ENCODE peak calls at places on chromosome 6, in six cellular contexts. W is stomach, Q is GM12878, T is transverse colon, C is SK-N-SH, Z is A549. F is an unnamed sample.

GRCh38 chr6:119207327-119207726 is 128.9 kb upstream of the FAM184A start:
- DNase-seq in W (no peak), Q (no peak), T (no peak), C (no peak), Z (no peak), F (no peak)

GRCh38 chr6:142300758-142301251 is 1.0 kb upstream of the ADGRG6 start:
- DNase-seq in W (peak), Q (no peak), T (peak), C (no peak), Z (peak), F (no peak)

GRCh38 chr6:132300323-132300949 is 100.8 kb downstream of the MOXD1 start:
- DNase-seq in W (peak), Q (no peak), T (peak), C (peak), Z (peak), F (no peak)

GRCh38 chr6:9028086-9028485 is 592.7 kb upstream of the SLC35B3 start:
- DNase-seq in W (no peak), Q (no peak), T (no peak), C (no peak), Z (no peak), F (no peak)

GRCh38 chr6:121522265-121522664 is 86.8 kb downstream of the GJA1 start:
- DNase-seq in W (no peak), Q (no peak), T (no peak), C (no peak), Z (peak), F (no peak)

GRCh38 chr6:26411751-26412150 is 9.7 kb downstream of the BTN3A1 start:
- DNase-seq in W (no peak), Q (no peak), T (no peak), C (no peak), Z (no peak), F (no peak)

GRCh38 chr6:135871296-135871695 is 19.8 kb downstream of the PDE7B start:
- DNase-seq in W (no peak), Q (no peak), T (no peak), C (no peak), Z (no peak), F (no peak)

GRCh38 chr6:136793348-136793747 is 1.1 kb upstream of the MAP3K5 start:
- DNase-seq in W (no peak), Q (no peak), T (no peak), C (no peak), Z (no peak), F (no peak)

GRCh38 chr6:35413911-35414310 is 38.2 kb upstream of the FANCE start:
- DNase-seq in W (no peak), Q (no peak), T (no peak), C (no peak), Z (no peak), F (no peak)

GRCh38 chr6:135185483-135185882 is 4.4 kb downstream of the MYB start:
- DNase-seq in W (no peak), Q (no peak), T (no peak), C (no peak), Z (no peak), F (no peak)

GRCh38 chr6:170475118-170475517 is 78.0 kb downstream of the PSMB1 start:
- DNase-seq in W (no peak), Q (peak), T (no peak), C (no peak), Z (no peak), F (no peak)

GRCh38 chr6:106089981-106090380 is 3.8 kb downstream of the PRDM1 start:
- DNase-seq in W (no peak), Q (no peak), T (no peak), C (no peak), Z (no peak), F (no peak)

GRCh38 chr6:113011389-113011788 is 664.3 kb downstream of the RFPL4B start:
- DNase-seq in W (no peak), Q (no peak), T (no peak), C (no peak), Z (no peak), F (no peak)

GRCh38 chr6:16576391-16577368 is 184.6 kb downstream of the ATXN1 start:
- DNase-seq in W (no peak), Q (peak), T (peak), C (no peak), Z (peak), F (no peak)

GRCh38 chr6:124658053-124658452 is 304.2 kb upstream of the RNF217 start:
- DNase-seq in W (no peak), Q (no peak), T (no peak), C (no peak), Z (no peak), F (no peak)

GRCh38 chr6:128696651-128697391 is 176.4 kb upstream of the PTPRK start:
- DNase-seq in W (no peak), Q (no peak), T (no peak), C (peak), Z (peak), F (no peak)

GRCh38 chr6:20800229-20800628 is 266.0 kb downstream of the CDKAL1 start:
- DNase-seq in W (no peak), Q (no peak), T (no peak), C (no peak), Z (no peak), F (no peak)

GRCh38 chr6:161631676-161632194 is 357.9 kb upstream of the AGPAT4 start:
- DNase-seq in W (no peak), Q (no peak), T (no peak), C (peak), Z (no peak), F (no peak)

GRCh38 chr6:84222426-84222825 is 5.0 kb downstream of the CEP162 start:
- DNase-seq in W (no peak), Q (no peak), T (no peak), C (no peak), Z (no peak), F (no peak)

GRCh38 chr6:168039849-168040248 is 39.2 kb downstream of the FRMD1 start:
- DNase-seq in W (no peak), Q (no peak), T (no peak), C (no peak), Z (no peak), F (no peak)

GRCh38 chr6:73695619-73696421 is at the start of gene CD109:
- DNase-seq in W (no peak), Q (no peak), T (peak), C (peak), Z (peak), F (peak)

GRCh38 chr6:105740946-105741605 is 338.2 kb upstream of the PREP start:
- DNase-seq in W (no peak), Q (no peak), T (no peak), C (no peak), Z (no peak), F (no peak)

GRCh38 chr6:13237318-13237717 is 91.0 kb downstream of the TBC1D7 start:
- DNase-seq in W (no peak), Q (no peak), T (no peak), C (no peak), Z (no peak), F (no peak)

GRCh38 chr6:84462697-84463096 is 235.3 kb upstream of the CEP162 start:
- DNase-seq in W (no peak), Q (no peak), T (no peak), C (no peak), Z (no peak), F (no peak)

GRCh38 chr6:70857387-70858077 is 99.3 kb downstream of the B3GAT2 start:
- DNase-seq in W (no peak), Q (peak), T (no peak), C (no peak), Z (no peak), F (no peak)

GRCh38 chr6:89311853-89312531 is 3.1 kb downstream of the GABRR2 start:
- DNase-seq in W (peak), Q (no peak), T (peak), C (no peak), Z (no peak), F (no peak)

GRCh38 chr6:3046295-3046694 is 22.0 kb upstream of the RIPK1 start:
- DNase-seq in W (no peak), Q (no peak), T (no peak), C (no peak), Z (no peak), F (no peak)

GRCh38 chr6:139474145-139475108 is 100.0 kb upstream of the CITED2 start:
- DNase-seq in W (no peak), Q (no peak), T (peak), C (no peak), Z (no peak), F (no peak)

GRCh38 chr6:160987265-160987664 is 4.3 kb upstream of the MAP3K4 start:
- DNase-seq in W (no peak), Q (no peak), T (no peak), C (no peak), Z (no peak), F (no peak)

GRCh38 chr6:47631248-47632196 is 66.9 kb upstream of the ADGRF4 start:
- DNase-seq in W (no peak), Q (peak), T (no peak), C (peak), Z (peak), F (no peak)

GRCh38 chr6:53440331-53440730 is 91.6 kb upstream of the ELOVL5 start:
- DNase-seq in W (no peak), Q (no peak), T (no peak), C (no peak), Z (no peak), F (no peak)

GRCh38 chr6:160859822-160860221 is 131.7 kb upstream of the MAP3K4 start:
- DNase-seq in W (no peak), Q (no peak), T (no peak), C (no peak), Z (no peak), F (no peak)

GRCh38 chr6:33073431-33073871 is at the start of gene HLA-DPA1:
- DNase-seq in W (peak), Q (peak), T (peak), C (peak), Z (peak), F (no peak)

GRCh38 chr6:43976706-43977403 is 150.4 kb downstream of the MRPL14 start:
- DNase-seq in W (no peak), Q (no peak), T (no peak), C (no peak), Z (no peak), F (peak)

GRCh38 chr6:2971420-2972218 is at the start of gene SERPINB6:
- DNase-seq in W (peak), Q (no peak), T (peak), C (peak), Z (peak), F (peak)

GRCh38 chr6:33061987-33062386 is 11.5 kb downstream of the HLA-DPA1 start:
- DNase-seq in W (no peak), Q (peak), T (no peak), C (no peak), Z (peak), F (no peak)

GRCh38 chr6:98463629-98464028 is 370.7 kb upstream of the POU3F2 start:
- DNase-seq in W (no peak), Q (no peak), T (no peak), C (no peak), Z (no peak), F (no peak)

GRCh38 chr6:98452721-98453120 is 381.7 kb upstream of the POU3F2 start:
- DNase-seq in W (no peak), Q (no peak), T (no peak), C (no peak), Z (no peak), F (no peak)

GRCh38 chr6:98463038-98463437 is 371.3 kb upstream of the POU3F2 start:
- DNase-seq in W (no peak), Q (no peak), T (no peak), C (no peak), Z (no peak), F (no peak)

GRCh38 chr6:98458713-98459112 is 375.7 kb upstream of the POU3F2 start:
- DNase-seq in W (no peak), Q (no peak), T (no peak), C (no peak), Z (no peak), F (no peak)
- TF ChIP-seq EP300 in W (no peak), Q (no peak), T (no peak), C (no peak), Z (no peak), F (no peak)

GRCh38 chr6:157812425-157813171 is 10.4 kb upstream of the SNX9 start:
- DNase-seq in W (no peak), Q (no peak), T (no peak), C (no peak), Z (no peak), F (no peak)

GRCh38 chr6:157814883-157815282 is 8.2 kb upstream of the SNX9 start:
- DNase-seq in W (no peak), Q (peak), T (no peak), C (no peak), Z (no peak), F (no peak)

GRCh38 chr6:157811476-157812173 is 11.4 kb upstream of the SNX9 start:
- DNase-seq in W (no peak), Q (no peak), T (no peak), C (no peak), Z (no peak), F (no peak)

GRCh38 chr6:157813757-157814455 is 9.1 kb upstream of the SNX9 start:
- DNase-seq in W (no peak), Q (no peak), T (no peak), C (no peak), Z (no peak), F (no peak)

GRCh38 chr6:157813191-157813590 is 9.9 kb upstream of the SNX9 start:
- DNase-seq in W (no peak), Q (no peak), T (no peak), C (no peak), Z (no peak), F (no peak)
- TF ChIP-seq EP300 in W (no peak), Q (no peak), T (no peak), C (no peak), Z (no peak), F (no peak)

GRCh38 chr6:116676021-116676420 is 5.0 kb upstream of the KPNA5 start:
- DNase-seq in W (no peak), Q (no peak), T (no peak), C (no peak), Z (no peak), F (no peak)

GRCh38 chr6:116685437-116685993 is 4.5 kb downstream of the KPNA5 start:
- DNase-seq in W (no peak), Q (no peak), T (no peak), C (no peak), Z (no peak), F (no peak)

GRCh38 chr6:116682334-116682712 is 1.3 kb downstream of the KPNA5 start:
- DNase-seq in W (no peak), Q (peak), T (no peak), C (peak), Z (no peak), F (no peak)

DNA sequence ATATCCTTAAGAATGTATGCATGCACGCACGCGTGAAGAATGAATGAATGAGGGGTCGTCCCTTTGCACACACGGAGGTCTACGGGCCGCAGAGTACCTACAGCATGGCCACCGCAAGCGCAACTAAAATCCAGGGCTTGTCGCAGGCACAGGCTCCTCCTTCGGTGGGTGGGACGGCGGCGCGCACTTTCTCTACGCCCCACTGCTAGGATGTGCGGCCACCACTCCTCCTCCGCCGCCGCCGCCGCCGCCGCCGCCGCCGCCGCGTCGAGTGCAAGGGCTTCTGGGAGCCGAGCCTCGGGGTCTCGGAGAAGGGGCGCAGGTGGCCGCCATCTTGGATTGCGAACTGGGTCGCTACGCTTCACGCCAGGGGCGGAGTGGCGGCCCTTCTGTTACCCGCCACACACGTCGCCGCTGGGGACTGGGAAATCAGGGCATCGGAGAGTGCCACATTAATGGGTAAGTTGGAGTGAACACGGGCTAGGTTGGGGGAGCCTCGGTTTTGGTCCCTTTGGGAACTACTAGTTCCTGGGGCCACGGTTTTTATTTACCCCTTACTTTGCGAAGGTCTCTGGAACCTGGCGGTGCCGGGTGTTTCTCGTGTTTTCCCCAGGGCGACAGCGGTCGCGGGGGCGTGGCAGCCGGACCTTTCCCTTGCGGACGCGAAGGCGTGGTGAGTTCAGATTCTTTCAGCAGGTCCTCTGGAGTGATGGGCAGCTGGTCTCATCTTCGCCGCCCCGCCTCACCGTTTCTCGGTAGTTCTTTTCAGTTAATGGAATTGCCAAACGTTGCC is at the start of gene KPNA5:
- DNase-seq in W (peak), Q (peak), T (peak), C (peak), Z (peak), F (peak)
- TF ChIP-seq EP300 in W (no peak), Q (no peak), T (no peak), C (no peak), Z (no peak), F (no peak)

GRCh38 chr6:5541751-5542432 is 280.6 kb downstream of the FARS2 start:
- DNase-seq in W (no peak), Q (no peak), T (no peak), C (no peak), Z (peak), F (no peak)
- TF ChIP-seq EP300 in W (no peak), Q (no peak), T (no peak), C (no peak), Z (no peak), F (no peak)

DNA sequence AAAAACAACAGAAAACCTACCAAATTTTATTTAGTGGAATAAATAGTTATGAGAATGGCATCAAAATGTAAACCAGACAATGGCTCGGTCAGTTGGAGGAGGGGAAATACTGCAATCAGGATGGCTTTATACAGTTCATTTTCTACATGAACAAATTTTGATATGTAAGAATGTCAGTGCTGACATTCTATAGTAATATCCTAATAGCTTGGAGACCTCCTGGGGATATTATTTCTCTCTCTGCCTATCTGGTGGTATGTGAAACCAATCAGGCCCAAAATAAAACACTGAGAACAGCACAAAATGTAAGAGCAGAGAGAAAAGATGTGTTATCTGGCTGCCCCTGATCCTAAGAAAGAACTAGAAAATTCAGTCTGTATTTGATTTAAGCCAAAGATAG is 327.7 kb downstream of the UBE3D start:
- DNase-seq in W (no peak), Q (no peak), T (no peak), C (no peak), Z (no peak), F (no peak)
- TF ChIP-seq EP300 in W (no peak), Q (no peak), T (no peak), C (no peak), Z (no peak), F (no peak)

GRCh38 chr6:31680841-31681671 is at the start of gene LY6G5C:
- DNase-seq in W (peak), Q (no peak), T (peak), C (peak), Z (peak), F (peak)
- TF ChIP-seq EP300 in W (no peak), Q (no peak), T (no peak), C (no peak), Z (no peak), F (no peak)

F was measured in suprapubic skin.